ENCODE peak calls at places on chromosomes 13 and 19, in four cellular contexts. L is tibial nerve, Z is mucosa of descending colon, W is HCT116. A is an unnamed sample.

GRCh38 chr13:32415019-32415418 is 12.9 kb downstream of the N4BP2L1 start:
- DNase-seq in L (no peak), Z (no peak), W (peak; percentile 18), A (no peak)

GRCh38 chr13:65789815-65790214 is 1440.3 kb downstream of the PCDH9 start:
- DNase-seq in L (no peak), Z (no peak), W (no peak), A (no peak)

GRCh38 chr13:102460806-102461205 is 59.0 kb upstream of the FGF14 start:
- DNase-seq in L (no peak), Z (no peak), W (no peak), A (no peak)

GRCh38 chr13:89925107-89925506 is 1422.4 kb upstream of the MIR17HG start:
- DNase-seq in L (no peak), Z (no peak), W (peak; percentile 10), A (no peak)

GRCh38 chr19:18920400-18920799 is 885 bp downstream of the DDX49 start:
- DNase-seq in L (no peak), Z (no peak), W (no peak), A (no peak)

GRCh38 chr19:7242601-7243258 is 51.5 kb downstream of the INSR start:
- DNase-seq in L (peak; percentile 24), Z (no peak), W (no peak), A (no peak)

GRCh38 chr13:49374585-49375290 is 69.1 kb downstream of the CAB39L start:
- DNase-seq in L (no peak), Z (no peak), W (no peak), A (no peak)

GRCh38 chr13:79745141-79745540 is 264.2 kb downstream of the NDFIP2 start:
- DNase-seq in L (no peak), Z (no peak), W (no peak), A (no peak)

GRCh38 chr19:5953680-5954213 is 24.2 kb downstream of the RANBP3 start:
- DNase-seq in L (no peak), Z (peak; percentile 45), W (no peak), A (no peak)

GRCh38 chr13:74062933-74063332 is 71.3 kb downstream of the KLF12 start:
- DNase-seq in L (peak; percentile 18), Z (peak; percentile 49), W (no peak), A (no peak)

GRCh38 chr19:16372065-16372915 is 47.7 kb downstream of the KLF2 start:
- DNase-seq in L (no peak), Z (no peak), W (no peak), A (no peak)

GRCh38 chr19:17779281-17779930 is 15.5 kb upstream of the B3GNT3 start:
- DNase-seq in L (peak; percentile 52), Z (peak; percentile 71), W (peak; percentile 93), A (peak; percentile 58)

GRCh38 chr19:18741566-18742121 is 49.5 kb downstream of the COMP start:
- DNase-seq in L (no peak), Z (peak; percentile 90), W (no peak), A (peak; percentile 79)

GRCh38 chr13:109249780-109250528 is 536.4 kb downstream of the IRS2 start:
- DNase-seq in L (no peak), Z (no peak), W (peak; percentile 63), A (no peak)

GRCh38 chr13:111344471-111345191 is 24.2 kb downstream of the TEX29 start:
- DNase-seq in L (no peak), Z (no peak), W (no peak), A (peak; percentile 77)

GRCh38 chr13:49517461-49517860 is 21.7 kb downstream of the PHF11 start:
- DNase-seq in L (no peak), Z (no peak), W (no peak), A (no peak)

GRCh38 chr13:75752848-75753247 is 116.7 kb downstream of the LMO7 start:
- DNase-seq in L (no peak), Z (no peak), W (no peak), A (no peak)

GRCh38 chr19:42176990-42177685 is 40.3 kb downstream of the DEDD2 start:
- DNase-seq in L (peak; percentile 33), Z (peak; percentile 82), W (peak; percentile 18), A (peak; percentile 56)

GRCh38 chr13:107374038-107374437 is 806.1 kb upstream of the ARGLU1 start:
- DNase-seq in L (no peak), Z (no peak), W (no peak), A (no peak)

GRCh38 chr19:19530423-19530804 is 1.7 kb downstream of the YJEFN3 start:
- DNase-seq in L (no peak), Z (no peak), W (no peak), A (no peak)

GRCh38 chr13:30806784-30807183 is 71.4 kb downstream of the ALOX5AP start:
- DNase-seq in L (no peak), Z (no peak), W (no peak), A (no peak)

GRCh38 chr19:51271015-51271600 is 20.2 kb downstream of the SIGLECL1 start:
- DNase-seq in L (no peak), Z (no peak), W (no peak), A (no peak)

GRCh38 chr19:1181606-1182005 is 7.5 kb upstream of the SBNO2 start:
- DNase-seq in L (no peak), Z (peak; percentile 71), W (no peak), A (peak; percentile 81)

GRCh38 chr19:2475018-2475701 is 767 bp upstream of the GADD45B start:
- DNase-seq in L (no peak), Z (peak; percentile 80), W (no peak), A (peak; percentile 53)

GRCh38 chr13:50829896-50830295 is 13.6 kb downstream of the DLEU7 start:
- DNase-seq in L (no peak), Z (no peak), W (no peak), A (no peak)

GRCh38 chr13:27665761-27666160 is 44.1 kb downstream of the POLR1D start:
- DNase-seq in L (no peak), Z (no peak), W (no peak), A (no peak)
- TF ChIP-seq CTCF in L (no peak), Z (no peak), W (no peak), A (no peak)

GRCh38 chr13:40598599-40598998 is 67.8 kb downstream of the FOXO1 start:
- DNase-seq in L (no peak), Z (no peak), W (no peak), A (no peak)
- H3K4me1 ChIP-seq in L (peaks cover 26% of the 10 kb centered on the region), Z (peaks cover 3% of the 10 kb centered on the region), W (peaks cover 2% of the 10 kb centered on the region), A (peaks cover 24% of the 10 kb centered on the region)

DNA sequence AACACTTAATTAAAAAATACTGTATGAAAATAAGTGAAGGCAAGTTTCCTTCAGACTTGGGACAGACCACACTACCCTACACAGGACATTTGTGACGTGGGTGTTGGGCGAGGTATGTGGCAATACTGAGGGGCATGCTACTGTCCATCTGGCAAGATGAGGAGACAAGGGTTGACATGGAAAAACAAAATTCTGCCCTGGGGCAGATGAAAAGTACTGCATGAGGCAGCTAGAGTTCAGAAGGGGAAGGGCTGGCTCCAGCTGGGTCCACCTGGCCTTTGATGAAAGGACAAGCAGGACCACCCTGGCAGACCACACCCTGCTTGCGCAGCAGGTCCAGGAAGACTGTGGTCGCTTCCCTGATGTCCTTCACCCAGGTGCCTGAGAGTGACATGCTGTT is 43.2 kb downstream of the LATS2 start:
- DNase-seq in L (no peak), Z (no peak), W (no peak), A (no peak)
- H3K4me3 ChIP-seq in L (no peak overlapping the region), Z (no peak overlapping the region), W (no peak overlapping the region), A (no peak overlapping the region)

GRCh38 chr13:113002206-113002821 is 33.3 kb downstream of the MCF2L start:
- DNase-seq in L (no peak), Z (no peak), W (no peak), A (no peak)
- TF ChIP-seq CTCF in L (no peak), Z (peak; percentile 8), W (no peak), A (no peak)

GRCh38 chr19:49891393-49891792 is 5.3 kb downstream of the IL4I1 start:
- DNase-seq in L (no peak), Z (no peak), W (no peak), A (no peak)

GRCh38 chr19:49890349-49891311 is 6.1 kb downstream of the IL4I1 start:
- DNase-seq in L (no peak), Z (peak; percentile 81), W (no peak), A (no peak)

GRCh38 chr19:49893135-49893534 is 3.6 kb downstream of the IL4I1 start:
- DNase-seq in L (no peak), Z (no peak), W (no peak), A (no peak)

GRCh38 chr19:49894011-49894664 is 2.5 kb downstream of the IL4I1 start:
- DNase-seq in L (no peak), Z (no peak), W (no peak), A (no peak)

GRCh38 chr19:49892716-49893115 is 4.0 kb downstream of the IL4I1 start:
- DNase-seq in L (no peak), Z (no peak), W (no peak), A (no peak)
- H3K4me1 ChIP-seq in L (peaks cover 12% of the 10 kb centered on the region), Z (peaks cover 11% of the 10 kb centered on the region), W (peaks cover 6% of the 10 kb centered on the region), A (peaks cover 17% of the 10 kb centered on the region)

GRCh38 chr19:46350758-46351159 is 3.9 kb downstream of the PPP5C start:
- DNase-seq in L (peak; percentile 27), Z (no peak), W (no peak), A (no peak)
- H3K4me3 ChIP-seq in L (no peak overlapping the region), Z (no peak overlapping the region), W (no peak overlapping the region), A (no peak overlapping the region)

DNA sequence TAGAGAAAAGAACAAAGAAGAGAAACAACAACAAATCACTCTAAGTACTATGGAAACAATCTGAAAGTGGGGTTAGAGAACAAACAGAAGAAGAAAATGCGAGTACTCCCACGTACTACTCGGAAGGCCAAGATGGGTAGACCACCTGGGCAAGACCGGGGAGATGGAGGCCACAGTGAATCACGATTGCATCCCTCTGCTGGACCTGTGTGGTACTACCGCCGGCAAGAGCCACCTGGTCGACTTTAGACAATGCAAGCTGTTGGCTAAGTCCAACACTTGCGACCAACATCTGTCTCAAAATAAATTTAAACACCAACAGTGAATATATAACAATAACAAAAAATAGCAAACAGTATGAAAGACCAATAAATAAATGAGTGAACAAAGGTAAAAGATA is 45.5 kb upstream of the ZNF91 start:
- DNase-seq in L (no peak), Z (no peak), W (no peak), A (no peak)
- TF ChIP-seq CTCF in L (no peak), Z (no peak), W (no peak), A (no peak)

GRCh38 chr13:46627462-46627861 is 74.5 kb downstream of the LRCH1 start:
- DNase-seq in L (no peak), Z (no peak), W (no peak), A (no peak)
- H3K4me1 ChIP-seq in L (peaks cover 23% of the 10 kb centered on the region), Z (peaks cover under 1% of the 10 kb centered on the region), W (no peaks in the 10 kb centered on the region), A (peaks cover 26% of the 10 kb centered on the region)

A was measured in lung.